ENCODE peak calls at places on chromosome 21, in seven cellular contexts. Q is NCI-H1092 treated with DMSO at 0.1 percent for 48 hours, E is AG08395, S is anterior cingulate cortex, V is astrocyte of the hippocampus, Z is mammary epithelial cell, X is WTC11. Y is an unnamed sample.

GRCh38 chr21:40140675-40141074 is 273.4 kb downstream of the PCP4 start:
- DNase-seq in Q (no peak), E (no peak), S (no peak), V (no peak), Z (no peak), X (no peak), Y (no peak)

GRCh38 chr21:32807717-32808380 is 36.3 kb upstream of the PAXBP1 start:
- DNase-seq in Q (no peak), E (peak), S (no peak), V (peak), Z (peak), X (no peak), Y (no peak)

GRCh38 chr21:34499116-34499515 is 12.9 kb downstream of the KCNE1 start:
- DNase-seq in Q (no peak), E (no peak), S (no peak), V (no peak), Z (no peak), X (no peak), Y (no peak)

GRCh38 chr21:33541105-33541711 is 709 bp downstream of the GART start:
- DNase-seq in Q (no peak), E (no peak), S (peak), V (peak), Z (no peak), X (no peak), Y (no peak)

GRCh38 chr21:40615503-40616376 is 231.2 kb downstream of the DSCAM start:
- DNase-seq in Q (peak), E (no peak), S (no peak), V (peak), Z (peak), X (no peak), Y (peak)

GRCh38 chr21:44085491-44086321 is 21.5 kb upstream of the PWP2 start:
- DNase-seq in Q (no peak), E (no peak), S (no peak), V (peak), Z (no peak), X (no peak), Y (no peak)

GRCh38 chr21:37166733-37167132 is 93.7 kb downstream of the TTC3 start:
- DNase-seq in Q (no peak), E (no peak), S (no peak), V (peak), Z (peak), X (no peak), Y (no peak)

GRCh38 chr21:14741237-14741636 is 195.1 kb upstream of the SAMSN1 start:
- DNase-seq in Q (no peak), E (no peak), S (no peak), V (no peak), Z (peak), X (no peak), Y (peak)

GRCh38 chr21:41477641-41478318 is 30.2 kb downstream of the TMPRSS2 start:
- DNase-seq in Q (peak), E (peak), S (no peak), V (peak), Z (peak), X (peak), Y (no peak)

GRCh38 chr21:45059121-45059520 is 15.3 kb upstream of the ADARB1 start:
- DNase-seq in Q (no peak), E (no peak), S (no peak), V (no peak), Z (no peak), X (no peak), Y (no peak)

GRCh38 chr21:39809936-39810335 is 57.3 kb upstream of the PCP4 start:
- DNase-seq in Q (no peak), E (no peak), S (no peak), V (no peak), Z (no peak), X (no peak), Y (no peak)

GRCh38 chr21:37811711-37812110 is 104.5 kb downstream of the KCNJ6 start:
- DNase-seq in Q (no peak), E (peak), S (no peak), V (no peak), Z (no peak), X (no peak), Y (no peak)

GRCh38 chr21:33552999-33553598 is 10.3 kb downstream of the SON start:
- DNase-seq in Q (no peak), E (no peak), S (no peak), V (no peak), Z (no peak), X (no peak), Y (no peak)

GRCh38 chr21:41499920-41500319 is 8.0 kb downstream of the TMPRSS2 start:
- DNase-seq in Q (no peak), E (no peak), S (no peak), V (no peak), Z (no peak), X (no peak), Y (no peak)

GRCh38 chr21:42066521-42066920 is 4.6 kb upstream of the UMODL1 start:
- DNase-seq in Q (no peak), E (no peak), S (no peak), V (no peak), Z (no peak), X (no peak), Y (no peak)

GRCh38 chr21:41894922-41895557 is 15.9 kb upstream of the PRDM15 start:
- DNase-seq in Q (no peak), E (no peak), S (no peak), V (peak), Z (no peak), X (no peak), Y (no peak)

GRCh38 chr21:41725421-41726021 is 41.3 kb downstream of the RIPK4 start:
- DNase-seq in Q (no peak), E (no peak), S (no peak), V (peak), Z (no peak), X (no peak), Y (no peak)

Y was measured in epithelial cell of prostate.